ENCODE peak calls at places on chromosomes 4 and X, in six cellular contexts. U, Q, T, J, M and O are unnamed samples.

GRCh38 chr4:56658410-56659003 is 22.6 kb downstream of the HOPX start:
- DNase-seq in U (no peak), Q (no peak), T (no peak), J (no peak), M (peak; percentile 45), O (peak; percentile 85)

GRCh38 chr4:73187325-73187724 is 71.3 kb downstream of the ANKRD17 start:
- DNase-seq in U (no peak), Q (no peak), T (no peak), J (no peak), M (peak; percentile 38), O (peak; percentile 54)

GRCh38 chr4:6779667-6780565 is 2.6 kb upstream of the KIAA0232 start:
- DNase-seq in U (no peak), Q (no peak), T (no peak), J (no peak), M (peak; percentile 36), O (peak; percentile 31)

GRCh38 chr4:112523008-112523440 is 7.0 kb upstream of the NEUROG2 start:
- DNase-seq in U (peak; percentile 24), Q (peak; percentile 9), T (no peak), J (peak; percentile 73), M (peak; percentile 36), O (peak; percentile 64)

GRCh38 chr4:160414516-160414915 is 1311.6 kb downstream of the RAPGEF2 start:
- DNase-seq in U (no peak), Q (no peak), T (no peak), J (no peak), M (no peak), O (no peak)

GRCh38 chrX:101617211-101618191 is at the start of gene ARMCX6:
- DNase-seq in U (peak; percentile 60), Q (peak; percentile 59), T (peak; percentile 54), J (peak; percentile 73), M (peak; percentile 80), O (peak; percentile 77)

GRCh38 chr4:992297-993110 is 700 bp downstream of the SLC26A1 start:
- DNase-seq in U (no peak), Q (peak; percentile 59), T (no peak), J (no peak), M (no peak), O (no peak)

GRCh38 chr4:46270986-46271596 is 118.8 kb downstream of the GABRA2 start:
- DNase-seq in U (no peak), Q (no peak), T (no peak), J (peak; percentile 11), M (peak; percentile 23), O (peak; percentile 32)

GRCh38 chr4:55028196-55028595 is 97.2 kb downstream of the KDR start:
- DNase-seq in U (no peak), Q (no peak), T (no peak), J (no peak), M (no peak), O (no peak)

GRCh38 chrX:155216940-155217450 is 735 bp downstream of the VBP1 start:
- DNase-seq in U (no peak), Q (no peak), T (no peak), J (peak; percentile 21), M (peak; percentile 16), O (no peak)

GRCh38 chr4:154559141-154559841 is 3.5 kb upstream of the FGB start:
- DNase-seq in U (peak; percentile 75), Q (peak; percentile 47), T (no peak), J (peak; percentile 50), M (peak; percentile 63), O (peak; percentile 66)

GRCh38 chr4:119204898-119205297 is 7.6 kb upstream of the USP53 start:
- DNase-seq in U (no peak), Q (no peak), T (no peak), J (no peak), M (no peak), O (peak; percentile 24)

GRCh38 chr4:2247128-2248043 is 5.5 kb upstream of the HAUS3 start:
- DNase-seq in U (no peak), Q (no peak), T (no peak), J (peak; percentile 10), M (no peak), O (no peak)

GRCh38 chrX:131734621-131735020 is 190.7 kb downstream of the OR13H1 start:
- DNase-seq in U (peak; percentile 68), Q (no peak), T (no peak), J (no peak), M (no peak), O (peak; percentile 61)

GRCh38 chr4:89101256-89102161 is 9.8 kb upstream of the TIGD2 start:
- DNase-seq in U (no peak), Q (no peak), T (no peak), J (peak; percentile 63), M (no peak), O (no peak)